ENCODE peak calls at places on chromosomes 6 and 20, in six cellular contexts. One of them, this sample, is unnamed.

GRCh38 chr20:40979247-40979646 is 49.4 kb upstream of the TOP1 start:
- DNase-seq in mammary epithelial cell: no peak
- DNase-seq in H9: no peak
- DNase-seq in Panc1: no peak
- DNase-seq in CD8-positive, alpha-beta T cell: no peak
- DNase-seq in left lung: no peak
- DNase-seq in this sample: no peak

GRCh38 chr20:13142143-13142542 is 78.9 kb upstream of the ISM1 start:
- DNase-seq in CD8-positive, alpha-beta T cell: no peak
- DNase-seq in Panc1: no peak
- DNase-seq in left lung: no peak
- DNase-seq in H9: no peak
- DNase-seq in mammary epithelial cell: no peak
- DNase-seq in this sample: no peak

GRCh38 chr20:44235702-44236101 is 11.4 kb upstream of the GDAP1L1 start:
- DNase-seq in mammary epithelial cell: no peak
- DNase-seq in H9: no peak
- DNase-seq in left lung: no peak
- DNase-seq in CD8-positive, alpha-beta T cell: no peak
- DNase-seq in Panc1: no peak
- DNase-seq in this sample: no peak

GRCh38 chr20:46128310-46129151 is 10.4 kb downstream of the CD40 start:
- DNase-seq in Panc1: no peak
- DNase-seq in left lung: no peak
- DNase-seq in mammary epithelial cell: no peak
- DNase-seq in H9: peak; percentile 59
- DNase-seq in CD8-positive, alpha-beta T cell: no peak
- DNase-seq in this sample: peak; percentile 27

GRCh38 chr6:47681201-47681990 is 17.0 kb upstream of the ADGRF4 start:
- DNase-seq in mammary epithelial cell: no peak
- DNase-seq in Panc1: no peak
- DNase-seq in CD8-positive, alpha-beta T cell: no peak
- DNase-seq in left lung: no peak
- DNase-seq in H9: no peak
- DNase-seq in this sample: no peak

GRCh38 chr6:75285156-75285639 is 606 bp upstream of the TMEM30A start:
- DNase-seq in Panc1: no peak
- DNase-seq in H9: no peak
- DNase-seq in left lung: no peak
- DNase-seq in mammary epithelial cell: peak; percentile 43
- DNase-seq in CD8-positive, alpha-beta T cell: no peak
- DNase-seq in this sample: no peak

GRCh38 chr6:35417979-35418661 is 34.0 kb upstream of the FANCE start:
- DNase-seq in Panc1: no peak
- DNase-seq in left lung: no peak
- DNase-seq in CD8-positive, alpha-beta T cell: no peak
- DNase-seq in mammary epithelial cell: no peak
- DNase-seq in H9: no peak
- DNase-seq in this sample: no peak

GRCh38 chr20:19969507-19970255 is 47.5 kb upstream of the NAA20 start:
- DNase-seq in H9: no peak
- DNase-seq in Panc1: no peak
- DNase-seq in mammary epithelial cell: no peak
- DNase-seq in CD8-positive, alpha-beta T cell: no peak
- DNase-seq in left lung: no peak
- DNase-seq in this sample: peak; percentile 27

GRCh38 chr20:32077192-32077591 is 25.1 kb downstream of the HCK start:
- DNase-seq in H9: no peak
- DNase-seq in CD8-positive, alpha-beta T cell: no peak
- DNase-seq in mammary epithelial cell: no peak
- DNase-seq in Panc1: no peak
- DNase-seq in left lung: no peak
- DNase-seq in this sample: no peak

GRCh38 chr20:25072226-25072811 is 9.6 kb downstream of the VSX1 start:
- DNase-seq in CD8-positive, alpha-beta T cell: no peak
- DNase-seq in Panc1: no peak
- DNase-seq in left lung: no peak
- DNase-seq in mammary epithelial cell: peak; percentile 50
- DNase-seq in H9: no peak
- DNase-seq in this sample: peak; percentile 30

GRCh38 chr6:100657678-100658330 is 193.1 kb upstream of the SIM1 start:
- DNase-seq in mammary epithelial cell: no peak
- DNase-seq in CD8-positive, alpha-beta T cell: no peak
- DNase-seq in H9: no peak
- DNase-seq in left lung: no peak
- DNase-seq in Panc1: peak; percentile 48
- DNase-seq in this sample: no peak

GRCh38 chr20:10551732-10552724 is 116.9 kb downstream of the SLX4IP start:
- DNase-seq in H9: peak; percentile 53
- DNase-seq in Panc1: no peak
- DNase-seq in mammary epithelial cell: no peak
- DNase-seq in CD8-positive, alpha-beta T cell: no peak
- DNase-seq in left lung: no peak
- DNase-seq in this sample: peak; percentile 15

GRCh38 chr6:85677243-85677956 is 34.7 kb upstream of the SYNCRIP start:
- DNase-seq in mammary epithelial cell: no peak
- DNase-seq in Panc1: no peak
- DNase-seq in H9: no peak
- DNase-seq in CD8-positive, alpha-beta T cell: no peak
- DNase-seq in left lung: no peak
- DNase-seq in this sample: peak; percentile 49

DNA sequence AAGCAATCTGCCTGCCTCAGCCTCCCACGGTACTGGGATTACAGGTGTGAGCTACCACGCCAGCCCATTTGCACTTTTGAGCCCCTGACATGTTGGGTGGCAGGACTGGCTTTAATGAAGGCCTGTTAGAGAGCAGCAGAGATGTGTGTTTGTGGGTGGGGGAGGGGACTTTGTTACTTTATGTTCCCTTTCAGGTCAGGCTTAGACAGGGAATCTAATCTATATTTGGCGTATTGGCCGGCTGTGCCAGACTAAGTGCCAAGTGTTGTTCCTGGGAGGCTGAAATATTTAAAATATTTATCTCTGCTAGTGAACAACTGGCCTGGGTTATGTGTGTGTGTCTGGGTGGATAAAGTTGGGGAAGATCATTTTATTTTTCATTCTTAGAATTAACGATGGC is 6.1 kb downstream of the GMPR start:
- DNase-seq in CD8-positive, alpha-beta T cell: no peak
- DNase-seq in H9: no peak
- DNase-seq in left lung: no peak
- DNase-seq in Panc1: no peak
- DNase-seq in mammary epithelial cell: no peak
- DNase-seq in this sample: peak; percentile 32
- H3K27ac ChIP-seq in CD8-positive, alpha-beta T cell: no peak overlapping the region
- H3K27ac ChIP-seq in H9: no peak overlapping the region
- H3K27ac ChIP-seq in left lung: no peak overlapping the region
- H3K27ac ChIP-seq in Panc1: no peak overlapping the region
- H3K27ac ChIP-seq in mammary epithelial cell: no peak overlapping the region
- H3K27ac ChIP-seq in this sample: peak overlapping the region; percentile 0

DNA sequence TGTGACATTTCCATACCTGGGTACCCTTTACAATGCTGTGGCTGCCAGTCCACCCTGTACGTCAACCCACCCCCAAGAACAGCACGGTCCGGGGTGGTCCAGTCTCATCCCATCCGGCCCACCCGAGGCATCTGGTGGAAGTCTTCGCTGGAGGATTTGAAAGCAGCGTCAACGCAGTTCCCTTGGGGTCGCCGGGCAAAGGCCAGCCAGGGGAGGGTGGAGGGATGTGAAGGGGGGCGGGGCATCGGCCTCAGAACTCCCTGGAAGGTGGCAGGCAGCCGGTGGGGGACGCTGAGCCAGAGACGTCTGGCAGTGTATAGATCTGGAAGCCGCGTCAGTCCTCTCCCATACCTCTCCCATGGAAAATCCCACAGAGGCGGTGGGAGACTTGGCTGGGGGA is 1944.0 kb upstream of the DEFB115 start:
- DNase-seq in CD8-positive, alpha-beta T cell: no peak
- DNase-seq in mammary epithelial cell: no peak
- DNase-seq in Panc1: no peak
- DNase-seq in left lung: no peak
- DNase-seq in H9: no peak
- DNase-seq in this sample: no peak
- H3K9me3 ChIP-seq in CD8-positive, alpha-beta T cell: no peaks in the 10 kb centered on the region
- H3K9me3 ChIP-seq in mammary epithelial cell: peaks cover 9% of the 10 kb centered on the region
- H3K9me3 ChIP-seq in Panc1: no peaks in the 10 kb centered on the region
- H3K9me3 ChIP-seq in left lung: no peaks in the 10 kb centered on the region
- H3K9me3 ChIP-seq in H9: peaks cover 20% of the 10 kb centered on the region
- H3K9me3 ChIP-seq in this sample: no peaks in the 10 kb centered on the region

GRCh38 chr20:42483694-42484303 is 705.9 kb downstream of the PTPRT start:
- DNase-seq in H9: peak; percentile 87
- DNase-seq in CD8-positive, alpha-beta T cell: no peak
- DNase-seq in mammary epithelial cell: no peak
- DNase-seq in left lung: no peak
- DNase-seq in Panc1: no peak
- DNase-seq in this sample: peak; percentile 3
- H3K27ac ChIP-seq in H9: no peak overlapping the region
- H3K27ac ChIP-seq in CD8-positive, alpha-beta T cell: no peak overlapping the region
- H3K27ac ChIP-seq in mammary epithelial cell: no peak overlapping the region
- H3K27ac ChIP-seq in left lung: no peak overlapping the region
- H3K27ac ChIP-seq in Panc1: no peak overlapping the region
- H3K27ac ChIP-seq in this sample: no peak overlapping the region

DNA sequence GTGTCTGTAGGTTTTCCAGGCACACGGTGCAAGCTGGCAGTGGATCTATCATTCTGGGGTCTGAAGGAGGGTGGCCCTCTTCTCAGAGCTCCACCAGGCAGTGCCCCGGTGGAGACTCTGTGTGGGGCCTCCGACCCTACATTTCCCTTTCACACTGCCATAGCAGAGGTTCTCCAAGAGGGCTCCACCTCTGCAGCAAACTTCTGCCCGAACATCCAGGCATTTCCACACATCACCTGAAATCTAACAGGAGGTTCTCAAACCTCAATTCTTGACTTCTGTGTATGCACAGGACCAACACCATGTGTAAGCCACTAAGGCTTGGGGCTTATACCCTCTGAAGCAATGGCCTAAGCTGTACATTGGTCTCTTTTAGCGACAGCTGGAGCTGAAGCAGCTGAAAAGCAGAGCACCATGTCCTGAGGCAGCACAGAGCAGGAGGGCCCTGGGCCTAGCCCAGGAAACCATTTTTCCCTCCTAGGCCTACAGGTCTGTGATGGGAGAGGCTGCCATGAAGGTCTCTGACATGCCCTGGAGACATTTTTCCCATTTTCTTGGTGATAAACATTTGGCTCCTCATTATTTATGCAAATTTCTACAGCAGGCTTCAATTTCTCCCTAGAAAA is 253.3 kb downstream of the ERMARD start:
- DNase-seq in CD8-positive, alpha-beta T cell: no peak
- DNase-seq in left lung: no peak
- DNase-seq in mammary epithelial cell: no peak
- DNase-seq in H9: peak; percentile 24
- DNase-seq in Panc1: no peak
- DNase-seq in this sample: no peak
- H3K9me3 ChIP-seq in CD8-positive, alpha-beta T cell: no peaks in the 10 kb centered on the region
- H3K9me3 ChIP-seq in left lung: no peaks in the 10 kb centered on the region
- H3K9me3 ChIP-seq in mammary epithelial cell: peaks cover 17% of the 10 kb centered on the region
- H3K9me3 ChIP-seq in H9: peaks cover 23% of the 10 kb centered on the region
- H3K9me3 ChIP-seq in Panc1: no peaks in the 10 kb centered on the region
- H3K9me3 ChIP-seq in this sample: no peaks in the 10 kb centered on the region

GRCh38 chr20:35619196-35620095 is 3.8 kb downstream of the SPAG4 start:
- DNase-seq in CD8-positive, alpha-beta T cell: peak; percentile 58
- DNase-seq in mammary epithelial cell: peak; percentile 78
- DNase-seq in Panc1: peak; percentile 69
- DNase-seq in H9: peak; percentile 96
- DNase-seq in left lung: peak; percentile 92
- DNase-seq in this sample: peak; percentile 93
- H3K27ac ChIP-seq in CD8-positive, alpha-beta T cell: peak overlapping the region; percentile 25
- H3K27ac ChIP-seq in mammary epithelial cell: no peak overlapping the region
- H3K27ac ChIP-seq in Panc1: peak overlapping the region; percentile 65
- H3K27ac ChIP-seq in H9: no peak overlapping the region
- H3K27ac ChIP-seq in left lung: no peak overlapping the region
- H3K27ac ChIP-seq in this sample: no peak overlapping the region

GRCh38 chr6:43298565-43299337 is 691 bp downstream of the SLC22A7 start:
- DNase-seq in left lung: no peak
- DNase-seq in CD8-positive, alpha-beta T cell: no peak
- DNase-seq in Panc1: no peak
- DNase-seq in mammary epithelial cell: no peak
- DNase-seq in H9: no peak
- DNase-seq in this sample: no peak
- H3K9me3 ChIP-seq in left lung: no peaks in the 10 kb centered on the region
- H3K9me3 ChIP-seq in CD8-positive, alpha-beta T cell: no peaks in the 10 kb centered on the region
- H3K9me3 ChIP-seq in Panc1: no peaks in the 10 kb centered on the region
- H3K9me3 ChIP-seq in mammary epithelial cell: no peaks in the 10 kb centered on the region
- H3K9me3 ChIP-seq in H9: no peaks in the 10 kb centered on the region
- H3K9me3 ChIP-seq in this sample: no peaks in the 10 kb centered on the region

DNA sequence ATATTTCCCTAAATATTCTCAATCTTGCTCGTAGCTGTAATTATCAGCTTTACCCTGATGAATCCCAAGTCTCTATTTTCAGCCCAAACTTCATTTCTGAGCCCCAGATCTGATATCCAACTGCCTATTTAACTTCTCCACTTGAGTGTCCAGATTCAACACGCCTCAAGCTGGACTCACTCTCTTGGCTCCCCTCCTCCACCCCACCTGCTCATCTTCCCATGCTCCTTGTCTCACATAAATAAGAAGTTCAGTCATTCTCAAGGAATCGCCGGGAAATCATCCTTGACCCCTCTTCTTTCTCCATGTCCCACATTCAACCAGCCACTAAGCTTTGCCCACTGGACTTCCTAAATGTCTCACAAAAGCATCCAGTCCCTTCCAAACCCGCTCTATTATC is 89.9 kb upstream of the STMND1 start:
- DNase-seq in H9: no peak
- DNase-seq in CD8-positive, alpha-beta T cell: no peak
- DNase-seq in left lung: no peak
- DNase-seq in mammary epithelial cell: no peak
- DNase-seq in Panc1: no peak
- DNase-seq in this sample: no peak
- H3K27ac ChIP-seq in H9: no peak overlapping the region
- H3K27ac ChIP-seq in CD8-positive, alpha-beta T cell: no peak overlapping the region
- H3K27ac ChIP-seq in left lung: no peak overlapping the region
- H3K27ac ChIP-seq in mammary epithelial cell: no peak overlapping the region
- H3K27ac ChIP-seq in Panc1: no peak overlapping the region
- H3K27ac ChIP-seq in this sample: no peak overlapping the region

DNA sequence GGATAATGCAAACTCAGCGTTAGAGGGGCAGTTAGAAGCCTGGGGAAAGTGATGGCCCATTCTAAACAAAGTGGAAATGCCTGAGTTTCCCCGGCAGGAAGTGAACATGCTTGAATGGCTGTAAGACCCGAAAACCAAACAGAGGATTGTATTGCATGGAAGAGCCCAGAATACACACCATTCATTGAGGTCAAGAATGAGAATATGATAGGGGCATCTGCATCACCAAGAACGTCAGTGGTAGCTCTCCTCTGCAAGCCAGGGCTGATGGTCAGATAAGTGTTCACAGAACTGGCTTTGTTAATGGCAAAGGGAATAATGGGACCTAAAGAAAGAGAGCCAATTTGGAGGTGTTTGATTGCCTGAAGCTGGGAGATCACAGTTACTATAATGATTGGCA is 663.4 kb downstream of the KHDRBS2 start:
- DNase-seq in CD8-positive, alpha-beta T cell: no peak
- DNase-seq in mammary epithelial cell: no peak
- DNase-seq in left lung: no peak
- DNase-seq in Panc1: no peak
- DNase-seq in H9: no peak
- DNase-seq in this sample: no peak
- H3K9me3 ChIP-seq in CD8-positive, alpha-beta T cell: no peaks in the 10 kb centered on the region
- H3K9me3 ChIP-seq in mammary epithelial cell: peaks cover 19% of the 10 kb centered on the region
- H3K9me3 ChIP-seq in left lung: no peaks in the 10 kb centered on the region
- H3K9me3 ChIP-seq in Panc1: no peaks in the 10 kb centered on the region
- H3K9me3 ChIP-seq in H9: no peaks in the 10 kb centered on the region
- H3K9me3 ChIP-seq in this sample: no peaks in the 10 kb centered on the region

This sample was measured in cardiac muscle cell.